ENCODE peak calls at places on chromosomes 5 and 9, in four cellular contexts. One of them, this sample, is unnamed.

GRCh38 chr5:13831236-13831810 is 113.2 kb downstream of the DNAH5 start:
- DNase-seq in PC-3: peak
- DNase-seq in hepatocyte: no peak
- DNase-seq in CD4-positive, CD25-positive, alpha-beta regulatory T cell: no peak
- DNase-seq in this sample: no peak

GRCh38 chr5:192970-193831 is 1.9 kb downstream of the LRRC14B start:
- DNase-seq in CD4-positive, CD25-positive, alpha-beta regulatory T cell: no peak
- DNase-seq in PC-3: no peak
- DNase-seq in hepatocyte: no peak
- DNase-seq in this sample: no peak

GRCh38 chr5:173629628-173630027 is 13.2 kb upstream of the BOD1 start:
- DNase-seq in hepatocyte: no peak
- DNase-seq in PC-3: no peak
- DNase-seq in CD4-positive, CD25-positive, alpha-beta regulatory T cell: no peak
- DNase-seq in this sample: no peak

GRCh38 chr5:178319541-178320041 is 87.0 kb upstream of the PHYKPL start:
- DNase-seq in CD4-positive, CD25-positive, alpha-beta regulatory T cell: no peak
- DNase-seq in PC-3: no peak
- DNase-seq in hepatocyte: no peak
- DNase-seq in this sample: no peak

GRCh38 chr5:127072861-127073846 is at the start of gene C5orf63:
- DNase-seq in CD4-positive, CD25-positive, alpha-beta regulatory T cell: peak
- DNase-seq in PC-3: peak
- DNase-seq in hepatocyte: no peak
- DNase-seq in this sample: peak

GRCh38 chr9:708182-708555 is 133.3 kb upstream of the DMRT1 start:
- DNase-seq in PC-3: no peak
- DNase-seq in hepatocyte: no peak
- DNase-seq in CD4-positive, CD25-positive, alpha-beta regulatory T cell: no peak
- DNase-seq in this sample: no peak

GRCh38 chr5:173855162-173855994 is 32.8 kb upstream of the CPEB4 start:
- DNase-seq in PC-3: peak
- DNase-seq in hepatocyte: no peak
- DNase-seq in CD4-positive, CD25-positive, alpha-beta regulatory T cell: no peak
- DNase-seq in this sample: no peak

GRCh38 chr5:167565555-167565954 is 725.9 kb upstream of the WWC1 start:
- DNase-seq in PC-3: peak
- DNase-seq in hepatocyte: peak
- DNase-seq in CD4-positive, CD25-positive, alpha-beta regulatory T cell: no peak
- DNase-seq in this sample: no peak

GRCh38 chr5:82319977-82320376 is 41.8 kb upstream of the RPS23 start:
- DNase-seq in PC-3: no peak
- DNase-seq in hepatocyte: no peak
- DNase-seq in CD4-positive, CD25-positive, alpha-beta regulatory T cell: no peak
- DNase-seq in this sample: no peak

GRCh38 chr9:68489636-68490035 is 51.0 kb downstream of the TMEM252 start:
- DNase-seq in PC-3: no peak
- DNase-seq in hepatocyte: no peak
- DNase-seq in CD4-positive, CD25-positive, alpha-beta regulatory T cell: no peak
- DNase-seq in this sample: no peak

GRCh38 chr5:126138475-126139005 is 284.7 kb upstream of the GRAMD2B start:
- DNase-seq in PC-3: peak
- DNase-seq in hepatocyte: peak
- DNase-seq in CD4-positive, CD25-positive, alpha-beta regulatory T cell: no peak
- DNase-seq in this sample: no peak

GRCh38 chr5:137573376-137573775 is 74.2 kb upstream of the SPOCK1 start:
- DNase-seq in PC-3: peak
- DNase-seq in CD4-positive, CD25-positive, alpha-beta regulatory T cell: no peak
- DNase-seq in hepatocyte: no peak
- DNase-seq in this sample: no peak

GRCh38 chr5:90093931-90094485 is 315.5 kb downstream of the CETN3 start:
- DNase-seq in CD4-positive, CD25-positive, alpha-beta regulatory T cell: no peak
- DNase-seq in hepatocyte: no peak
- DNase-seq in PC-3: no peak
- DNase-seq in this sample: no peak

GRCh38 chr5:90095292-90096060 is 314.1 kb downstream of the CETN3 start:
- DNase-seq in hepatocyte: no peak
- DNase-seq in PC-3: no peak
- DNase-seq in CD4-positive, CD25-positive, alpha-beta regulatory T cell: no peak
- DNase-seq in this sample: no peak

GRCh38 chr5:90096415-90097081 is 313.0 kb downstream of the CETN3 start:
- DNase-seq in hepatocyte: peak
- DNase-seq in CD4-positive, CD25-positive, alpha-beta regulatory T cell: no peak
- DNase-seq in PC-3: peak
- DNase-seq in this sample: peak

GRCh38 chr5:90099099-90099498 is 310.5 kb downstream of the CETN3 start:
- DNase-seq in CD4-positive, CD25-positive, alpha-beta regulatory T cell: no peak
- DNase-seq in PC-3: no peak
- DNase-seq in hepatocyte: no peak
- DNase-seq in this sample: no peak

GRCh38 chr5:90097082-90097477 is 312.5 kb downstream of the CETN3 start:
- DNase-seq in PC-3: no peak
- DNase-seq in CD4-positive, CD25-positive, alpha-beta regulatory T cell: no peak
- DNase-seq in hepatocyte: no peak
- DNase-seq in this sample: no peak
- H3K27ac ChIP-seq in PC-3: peak
- H3K27ac ChIP-seq in CD4-positive, CD25-positive, alpha-beta regulatory T cell: no peak
- H3K27ac ChIP-seq in hepatocyte: peak
- H3K27ac ChIP-seq in this sample: no peak

DNA sequence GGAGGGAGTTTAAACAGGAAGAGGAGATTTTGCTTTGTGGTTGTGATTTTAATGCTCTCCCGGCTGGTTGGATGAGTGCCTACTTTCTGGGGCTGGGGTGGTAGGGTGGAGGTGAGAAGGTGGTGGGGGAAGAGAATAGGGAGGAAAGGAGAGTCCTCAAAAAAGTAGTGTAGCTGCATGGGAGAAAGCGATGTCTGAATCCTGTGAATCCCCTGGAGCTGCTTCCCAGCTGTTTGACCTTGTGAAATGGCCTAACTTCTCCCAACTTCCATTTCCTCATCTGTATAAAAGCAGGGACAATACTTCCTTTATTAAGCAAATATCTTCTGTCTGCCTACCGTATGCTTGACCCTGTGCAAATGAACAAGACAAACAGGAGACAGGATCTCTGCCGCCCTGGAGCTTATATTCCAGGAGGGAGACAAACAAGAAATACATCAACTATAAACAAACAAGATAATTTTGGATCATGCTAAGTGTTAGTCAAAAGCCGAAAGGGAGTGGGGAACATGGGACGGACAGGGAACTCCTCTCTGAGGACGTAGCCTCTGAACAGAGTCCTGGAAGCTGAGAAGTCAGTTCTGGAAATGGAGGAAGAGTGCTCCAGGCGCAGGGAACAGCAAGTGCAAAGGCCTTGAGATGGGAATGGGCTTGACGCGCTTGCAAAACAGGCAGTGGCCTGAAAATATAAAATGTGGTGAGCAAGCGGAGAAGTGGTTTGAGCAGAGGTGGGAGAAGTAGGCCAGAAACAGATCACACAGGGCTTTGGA is 103.5 kb downstream of the SPRY4 start:
- DNase-seq in CD4-positive, CD25-positive, alpha-beta regulatory T cell: no peak
- DNase-seq in PC-3: peak
- DNase-seq in hepatocyte: no peak
- DNase-seq in this sample: no peak
- H3K27ac ChIP-seq in CD4-positive, CD25-positive, alpha-beta regulatory T cell: no peak
- H3K27ac ChIP-seq in PC-3: peak
- H3K27ac ChIP-seq in hepatocyte: no peak
- H3K27ac ChIP-seq in this sample: no peak

GRCh38 chr9:109098221-109098959 is 21.4 kb downstream of the TMEM245 start:
- DNase-seq in hepatocyte: peak
- DNase-seq in CD4-positive, CD25-positive, alpha-beta regulatory T cell: peak
- DNase-seq in PC-3: peak
- DNase-seq in this sample: no peak
- H3K27ac ChIP-seq in hepatocyte: peak
- H3K27ac ChIP-seq in CD4-positive, CD25-positive, alpha-beta regulatory T cell: peak
- H3K27ac ChIP-seq in PC-3: peak
- H3K27ac ChIP-seq in this sample: peak

DNA sequence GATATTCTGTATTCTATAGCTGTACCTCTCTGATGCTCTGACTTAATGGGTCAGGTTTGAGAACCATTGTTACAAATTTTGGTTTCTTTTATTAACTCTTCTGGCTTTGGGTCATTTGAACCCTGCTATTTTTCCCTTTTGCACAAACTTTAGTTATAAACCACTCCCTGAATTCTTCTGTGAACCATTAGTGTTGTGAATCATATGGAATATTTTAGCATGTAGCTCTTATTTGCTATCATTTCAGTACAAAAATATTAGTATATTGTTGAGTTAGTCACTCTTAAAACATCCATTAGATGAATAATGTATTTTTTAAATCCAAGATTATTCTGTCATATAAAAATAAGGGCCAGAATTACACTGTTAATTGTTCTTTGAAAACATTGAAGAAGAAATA is 51.2 kb downstream of the FER start:
- DNase-seq in PC-3: peak
- DNase-seq in CD4-positive, CD25-positive, alpha-beta regulatory T cell: no peak
- DNase-seq in hepatocyte: no peak
- DNase-seq in this sample: no peak
- H3K27ac ChIP-seq in PC-3: peak
- H3K27ac ChIP-seq in CD4-positive, CD25-positive, alpha-beta regulatory T cell: no peak
- H3K27ac ChIP-seq in hepatocyte: no peak
- H3K27ac ChIP-seq in this sample: no peak

GRCh38 chr5:54415147-54415546 is 40.4 kb upstream of the HSPB3 start:
- DNase-seq in CD4-positive, CD25-positive, alpha-beta regulatory T cell: no peak
- DNase-seq in hepatocyte: no peak
- DNase-seq in PC-3: peak
- DNase-seq in this sample: no peak

GRCh38 chr5:54411176-54411575 is 44.3 kb upstream of the HSPB3 start:
- DNase-seq in hepatocyte: no peak
- DNase-seq in CD4-positive, CD25-positive, alpha-beta regulatory T cell: no peak
- DNase-seq in PC-3: no peak
- DNase-seq in this sample: no peak

GRCh38 chr5:54412913-54413312 is 42.6 kb upstream of the HSPB3 start:
- DNase-seq in CD4-positive, CD25-positive, alpha-beta regulatory T cell: no peak
- DNase-seq in PC-3: no peak
- DNase-seq in hepatocyte: no peak
- DNase-seq in this sample: no peak

GRCh38 chr5:54415896-54416640 is 39.4 kb upstream of the HSPB3 start:
- DNase-seq in PC-3: peak
- DNase-seq in CD4-positive, CD25-positive, alpha-beta regulatory T cell: no peak
- DNase-seq in hepatocyte: no peak
- DNase-seq in this sample: no peak
- H3K27ac ChIP-seq in PC-3: no peak
- H3K27ac ChIP-seq in CD4-positive, CD25-positive, alpha-beta regulatory T cell: no peak
- H3K27ac ChIP-seq in hepatocyte: no peak
- H3K27ac ChIP-seq in this sample: no peak

DNA sequence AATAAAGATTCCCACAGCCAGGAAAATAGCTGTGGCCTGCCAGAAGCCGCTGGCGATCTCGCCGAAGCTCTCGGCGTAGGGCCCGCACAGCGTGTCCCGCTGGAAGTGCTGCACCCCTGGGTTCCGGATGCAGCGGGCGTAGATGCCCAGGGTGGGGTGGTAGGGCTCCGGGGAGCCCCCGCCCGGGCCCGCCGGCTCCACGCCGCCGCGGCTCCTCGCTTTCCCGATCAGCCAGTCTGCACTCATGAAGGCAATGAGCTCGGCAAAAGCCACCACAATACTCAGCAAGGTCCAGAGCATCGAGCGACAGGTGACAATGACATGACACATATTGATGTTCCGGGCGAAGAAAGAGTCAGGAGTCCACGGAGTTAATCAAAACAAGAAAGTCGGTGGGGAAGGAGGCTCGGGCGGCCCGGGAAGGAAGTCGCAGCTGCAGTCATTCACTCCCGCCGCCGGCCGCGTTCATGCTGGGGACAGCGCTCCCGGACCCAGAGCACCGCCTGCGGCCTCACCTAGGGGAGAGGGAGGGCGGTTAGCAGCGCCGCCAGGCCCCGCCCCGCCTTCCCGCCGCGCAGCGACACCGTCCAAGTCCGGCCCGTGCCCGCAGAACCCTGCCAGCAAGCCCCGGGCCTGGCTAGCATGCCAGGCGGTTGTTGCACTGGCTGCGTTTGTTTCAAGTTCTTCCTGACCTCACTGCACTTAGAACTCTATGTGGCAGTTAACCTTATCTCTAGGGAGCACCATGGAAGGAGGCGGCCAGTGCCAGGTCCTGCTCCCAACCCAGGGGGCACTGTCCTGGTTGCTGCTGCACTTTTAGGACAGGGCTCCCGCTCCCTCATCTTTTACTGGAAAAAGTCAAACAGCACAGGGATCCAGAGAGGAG is 138.4 kb downstream of the LHFPL2 start:
- DNase-seq in CD4-positive, CD25-positive, alpha-beta regulatory T cell: peak
- DNase-seq in PC-3: peak
- DNase-seq in hepatocyte: peak
- DNase-seq in this sample: peak
- H3K27ac ChIP-seq in CD4-positive, CD25-positive, alpha-beta regulatory T cell: no peak
- H3K27ac ChIP-seq in PC-3: peak
- H3K27ac ChIP-seq in hepatocyte: peak
- H3K27ac ChIP-seq in this sample: peak

GRCh38 chr5:78483809-78484521 is 123.5 kb downstream of the SCAMP1 start:
- DNase-seq in CD4-positive, CD25-positive, alpha-beta regulatory T cell: peak
- DNase-seq in hepatocyte: no peak
- DNase-seq in PC-3: peak
- DNase-seq in this sample: no peak
- H3K27ac ChIP-seq in CD4-positive, CD25-positive, alpha-beta regulatory T cell: no peak
- H3K27ac ChIP-seq in hepatocyte: no peak
- H3K27ac ChIP-seq in PC-3: peak
- H3K27ac ChIP-seq in this sample: no peak

DNA sequence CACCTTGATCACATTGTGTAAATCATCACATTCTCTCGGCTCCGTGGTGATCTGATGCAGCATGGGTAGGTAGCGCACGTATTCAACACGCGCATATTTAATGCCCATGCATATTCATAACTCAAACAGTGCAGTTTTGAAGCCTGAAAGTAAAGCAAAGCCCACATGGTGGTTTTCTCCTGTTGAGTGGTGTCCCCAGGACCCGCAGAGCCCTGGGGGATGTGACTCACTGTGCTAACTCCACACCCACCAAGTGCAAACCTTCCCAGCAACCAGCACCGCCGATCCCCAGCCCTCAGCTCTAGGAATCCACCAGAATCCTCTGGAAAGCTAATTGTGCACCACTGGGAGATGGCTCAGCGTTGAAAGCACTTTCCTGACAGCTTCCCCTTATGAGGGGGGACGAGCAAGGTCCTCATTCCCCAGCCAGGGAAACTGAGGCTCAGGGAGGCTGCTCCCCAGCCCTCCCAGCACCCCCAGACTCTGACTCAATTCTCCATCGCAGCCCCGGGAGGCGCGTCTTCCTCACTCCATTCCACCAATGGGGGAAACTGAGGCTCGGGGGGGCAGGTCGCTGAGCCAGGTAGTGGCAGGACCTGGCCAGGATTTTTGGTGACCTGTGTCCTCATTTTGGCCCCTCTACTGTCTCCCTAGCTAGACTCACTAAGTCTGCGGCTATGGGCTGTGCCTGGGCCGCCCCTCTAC is 46.3 kb downstream of the SARDH start:
- DNase-seq in CD4-positive, CD25-positive, alpha-beta regulatory T cell: no peak
- DNase-seq in hepatocyte: peak
- DNase-seq in PC-3: peak
- DNase-seq in this sample: no peak
- H3K27ac ChIP-seq in CD4-positive, CD25-positive, alpha-beta regulatory T cell: no peak
- H3K27ac ChIP-seq in hepatocyte: peak
- H3K27ac ChIP-seq in PC-3: peak
- H3K27ac ChIP-seq in this sample: no peak

This sample was measured in caudate nucleus.